ENCODE peak calls at places on chromosomes 6 and 20, in six cellular contexts. D is GM13977, P is cardiac fibroblast, G is nephron progenitor cell, J is lung, X is AG10803. R is an unnamed sample.
A peak's percentile ranks its signal among the peaks of the same experiment; 100 is the strongest.

GRCh38 chr20:37259031-37259430 is 2.6 kb downstream of the GHRH start:
- DNase-seq in G (no peak), P (no peak), D (no peak), X (no peak), J (no peak), R (no peak)

GRCh38 chr6:149964243-149965190 is 774 bp downstream of the ULBP1 start:
- DNase-seq in J (no peak), P (peak; percentile 12), G (peak; percentile 42), X (peak; percentile 28), D (no peak), R (no peak)

GRCh38 chr6:76342611-76343160 is 270.2 kb upstream of the IMPG1 start:
- DNase-seq in P (no peak), D (no peak), G (no peak), X (no peak), J (no peak), R (no peak)

GRCh38 chr6:143545976-143546547 is 34.5 kb upstream of the FUCA2 start:
- DNase-seq in P (peak; percentile 15), X (peak; percentile 32), G (no peak), D (no peak), J (no peak), R (no peak)

GRCh38 chr6:166434336-166434735 is 51.6 kb upstream of the MPC1 start:
- DNase-seq in D (no peak), J (no peak), P (no peak), X (no peak), G (no peak), R (no peak)

GRCh38 chr6:160265869-160266476 is 7.4 kb upstream of the SLC22A2 start:
- DNase-seq in J (no peak), P (no peak), D (no peak), X (no peak), G (no peak), R (no peak)

GRCh38 chr6:54194067-54194466 is 82.8 kb downstream of the MLIP start:
- DNase-seq in G (no peak), X (peak; percentile 41), D (no peak), J (no peak), P (peak; percentile 46), R (no peak)

GRCh38 chr6:47603995-47604394 is 94.4 kb upstream of the ADGRF4 start:
- DNase-seq in J (no peak), P (peak; percentile 7), X (peak; percentile 64), G (no peak), D (no peak), R (no peak)

GRCh38 chr6:75381878-75382633 is 97.5 kb upstream of the TMEM30A start:
- DNase-seq in G (no peak), J (no peak), X (peak; percentile 15), D (no peak), P (peak; percentile 17), R (no peak)

GRCh38 chr6:16722616-16723015 is 38.6 kb downstream of the ATXN1 start:
- DNase-seq in J (no peak), P (no peak), X (no peak), G (no peak), D (no peak), R (no peak)

GRCh38 chr6:137852346-137852745 is 14.7 kb upstream of the TNFAIP3 start:
- DNase-seq in X (no peak), P (no peak), J (no peak), D (no peak), G (no peak), R (no peak)

GRCh38 chr20:41818991-41819390 is 200.8 kb upstream of the CHD6 start:
- DNase-seq in P (no peak), X (no peak), J (no peak), D (no peak), G (no peak), R (no peak)

GRCh38 chr20:10228330-10228729 is 9.7 kb downstream of the SNAP25 start:
- DNase-seq in P (no peak), D (no peak), J (no peak), X (no peak), G (no peak), R (no peak)

GRCh38 chr6:100721256-100721655 is 159.9 kb downstream of the ASCC3 start:
- DNase-seq in J (no peak), X (no peak), P (no peak), D (no peak), G (no peak), R (no peak)

GRCh38 chr6:42260972-42261371 is 43.3 kb upstream of the MRPS10 start:
- DNase-seq in G (peak; percentile 44), X (no peak), D (peak; percentile 79), P (no peak), J (no peak), R (peak; percentile 87)

GRCh38 chr6:35552285-35552917 is 39.7 kb upstream of the TULP1 start:
- DNase-seq in J (peak; percentile 39), P (no peak), G (peak; percentile 34), X (peak; percentile 11), D (peak; percentile 34), R (peak; percentile 78)

GRCh38 chr20:23084845-23085355 is 1.2 kb downstream of the CD93 start:
- DNase-seq in X (no peak), D (no peak), J (no peak), G (no peak), P (no peak), R (no peak)

GRCh38 chr6:134368670-134369069 is 50.8 kb upstream of the SGK1 start:
- DNase-seq in G (no peak), D (no peak), X (no peak), P (no peak), J (no peak), R (no peak)

GRCh38 chr6:17227403-17227802 is 53.8 kb upstream of the RBM24 start:
- DNase-seq in X (no peak), G (no peak), J (no peak), P (no peak), D (no peak), R (no peak)

GRCh38 chr6:159887146-159887545 is 3.6 kb upstream of the MAS1 start:
- DNase-seq in J (no peak), X (no peak), G (no peak), D (no peak), P (no peak), R (no peak)

GRCh38 chr6:100269189-100269588 is 195.5 kb downstream of the SIM1 start:
- DNase-seq in X (peak; percentile 88), J (no peak), D (no peak), P (peak; percentile 77), G (no peak), R (no peak)

GRCh38 chr20:11324990-11325389 is 592.7 kb upstream of the BTBD3 start:
- DNase-seq in D (no peak), P (no peak), X (no peak), G (no peak), J (no peak), R (no peak)

GRCh38 chr6:141513830-141514229 is 618.9 kb upstream of the GJE1 start:
- DNase-seq in G (no peak), D (no peak), P (peak; percentile 17), J (no peak), X (no peak), R (no peak)

GRCh38 chr20:38528167-38528566 is 52.8 kb upstream of the ADIG start:
- DNase-seq in J (no peak), X (no peak), D (no peak), G (no peak), P (no peak), R (no peak)

GRCh38 chr20:675453-676314 is at the start of gene SCRT2:
- DNase-seq in J (peak; percentile 72), G (peak; percentile 97), P (peak; percentile 80), D (peak; percentile 84), X (peak; percentile 68), R (peak; percentile 47)

GRCh38 chr20:673606-674005 is 2.0 kb downstream of the SCRT2 start:
- DNase-seq in G (no peak), D (no peak), P (no peak), X (no peak), J (no peak), R (no peak)

GRCh38 chr20:671252-672030 is 4.2 kb downstream of the SCRT2 start:
- DNase-seq in J (no peak), P (no peak), D (no peak), G (no peak), X (no peak), R (no peak)

GRCh38 chr20:674936-675452 is 608 bp downstream of the SCRT2 start:
- DNase-seq in G (no peak), D (no peak), J (no peak), P (no peak), X (no peak), R (no peak)

DNA sequence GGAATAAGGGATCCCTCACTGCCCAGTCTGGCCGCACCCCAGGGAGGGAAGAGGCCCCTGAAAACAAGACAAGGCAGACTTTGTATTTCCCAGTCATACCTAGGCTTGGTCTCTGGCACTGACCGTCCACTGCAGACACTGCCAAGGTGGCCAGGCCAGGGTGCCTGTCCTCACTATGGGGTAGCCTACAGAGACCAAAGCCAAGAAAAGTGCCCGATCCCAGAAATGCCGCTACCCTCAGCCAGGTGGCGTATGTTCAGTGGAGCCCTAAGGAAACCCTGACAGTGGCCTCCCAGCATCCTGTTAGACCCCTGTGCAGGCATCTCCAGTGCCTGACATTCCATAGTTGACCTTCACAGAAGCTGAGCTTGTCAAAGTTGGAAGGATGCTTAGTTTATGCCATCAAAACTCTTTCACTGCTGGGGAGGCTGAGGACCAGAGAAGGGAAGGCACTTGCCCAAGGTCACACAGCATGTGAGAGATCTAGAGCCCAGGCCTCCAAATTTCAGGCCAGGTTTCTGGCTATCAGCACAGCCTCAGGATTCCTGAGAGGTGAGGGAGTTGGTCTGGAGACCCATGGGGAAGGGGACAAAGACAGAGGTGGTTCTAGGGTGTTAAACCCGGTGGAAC is 2.5 kb downstream of the SCRT2 start:
- DNase-seq in X (no peak), J (no peak), P (no peak), D (no peak), G (no peak), R (peak; percentile 36)
- TF ChIP-seq CTCF in X (peak; percentile 21), J (no peak), P (peak; percentile 41), D (peak; percentile 12), G (peak; percentile 17), R (peak; percentile 63)

GRCh38 chr6:13397359-13398080 is 69.2 kb upstream of the TBC1D7 start:
- DNase-seq in P (no peak), G (no peak), X (peak; percentile 27), J (no peak), D (peak; percentile 71), R (no peak)
- TF ChIP-seq CTCF in P (peak; percentile 15), G (no peak), X (no peak), J (no peak), D (no peak), R (peak; percentile 23)

GRCh38 chr20:40682104-40683045 is 6.7 kb downstream of the MAFB start:
- DNase-seq in D (no peak), G (peak; percentile 34), J (no peak), X (peak; percentile 40), P (peak; percentile 65), R (no peak)
- TF ChIP-seq CTCF in D (no peak), G (no peak), J (no peak), X (no peak), P (no peak), R (no peak)

GRCh38 chr6:170444811-170445211 is 108.3 kb downstream of the PSMB1 start:
- DNase-seq in X (no peak), P (no peak), D (no peak), J (no peak), G (no peak), R (no peak)

GRCh38 chr6:170444056-170444505 is 109.0 kb downstream of the PSMB1 start:
- DNase-seq in D (no peak), P (no peak), G (no peak), X (no peak), J (no peak), R (no peak)

GRCh38 chr6:170441316-170441715 is 111.8 kb downstream of the PSMB1 start:
- DNase-seq in X (no peak), J (no peak), D (no peak), G (no peak), P (peak; percentile 18), R (no peak)

GRCh38 chr6:170442596-170442995 is 110.5 kb downstream of the PSMB1 start:
- DNase-seq in P (no peak), X (no peak), D (no peak), G (no peak), J (no peak), R (no peak)

GRCh38 chr6:170443151-170443662 is 109.9 kb downstream of the PSMB1 start:
- DNase-seq in J (no peak), X (no peak), D (no peak), P (no peak), G (no peak), R (no peak)
- TF ChIP-seq CTCF in J (no peak), X (no peak), D (no peak), P (peak; percentile 10), G (no peak), R (peak; percentile 60)

R was measured in WERI-Rb-1.